ENCODE peak calls at places on chromosomes 12 and 14, in five cellular contexts. One of them, this sample, is unnamed.

GRCh38 chr12:75853621-75854020 is 178.0 kb downstream of the PHLDA1 start:
- DNase-seq in Karpas-422: no peak
- DNase-seq in pancreas: no peak
- DNase-seq in NCI-H2107: no peak
- DNase-seq in H54: no peak
- DNase-seq in this sample: no peak

GRCh38 chr14:71648725-71649124 is 283.5 kb upstream of the RGS6 start:
- DNase-seq in H54: no peak
- DNase-seq in Karpas-422: no peak
- DNase-seq in NCI-H2107: no peak
- DNase-seq in pancreas: no peak
- DNase-seq in this sample: no peak

GRCh38 chr12:128381537-128381936 is 114.6 kb downstream of the TMEM132C start:
- DNase-seq in pancreas: no peak
- DNase-seq in Karpas-422: no peak
- DNase-seq in NCI-H2107: no peak
- DNase-seq in H54: no peak
- DNase-seq in this sample: no peak

GRCh38 chr12:97276198-97276580 is 186.4 kb upstream of the RMST start:
- DNase-seq in pancreas: no peak
- DNase-seq in NCI-H2107: no peak
- DNase-seq in H54: no peak
- DNase-seq in Karpas-422: no peak
- DNase-seq in this sample: no peak

GRCh38 chr14:54776361-54777001 is 126.1 kb downstream of the GCH1 start:
- DNase-seq in NCI-H2107: no peak
- DNase-seq in pancreas: no peak
- DNase-seq in H54: peak; percentile 20
- DNase-seq in Karpas-422: peak; percentile 96
- DNase-seq in this sample: peak; percentile 40

GRCh38 chr12:76183459-76184186 is 99.1 kb upstream of the NAP1L1 start:
- DNase-seq in NCI-H2107: no peak
- DNase-seq in H54: peak; percentile 47
- DNase-seq in Karpas-422: no peak
- DNase-seq in pancreas: no peak
- DNase-seq in this sample: peak; percentile 69

GRCh38 chr14:55980970-55981369 is 137.2 kb upstream of the PELI2 start:
- DNase-seq in NCI-H2107: no peak
- DNase-seq in pancreas: no peak
- DNase-seq in H54: no peak
- DNase-seq in Karpas-422: no peak
- DNase-seq in this sample: no peak

GRCh38 chr12:127588224-127588623 is 678.7 kb upstream of the TMEM132C start:
- DNase-seq in pancreas: no peak
- DNase-seq in H54: peak; percentile 5
- DNase-seq in NCI-H2107: no peak
- DNase-seq in Karpas-422: no peak
- DNase-seq in this sample: no peak

GRCh38 chr12:121801601-121802484 is 2.0 kb upstream of the SETD1B start:
- DNase-seq in H54: no peak
- DNase-seq in Karpas-422: peak; percentile 65
- DNase-seq in NCI-H2107: no peak
- DNase-seq in pancreas: no peak
- DNase-seq in this sample: no peak

GRCh38 chr12:29782821-29783772 is 645 bp downstream of the TMTC1 start:
- DNase-seq in H54: peak; percentile 18
- DNase-seq in pancreas: peak; percentile 15
- DNase-seq in NCI-H2107: peak; percentile 32
- DNase-seq in Karpas-422: no peak
- DNase-seq in this sample: no peak

GRCh38 chr12:113456761-113457160 is 14.9 kb downstream of the LHX5 start:
- DNase-seq in NCI-H2107: no peak
- DNase-seq in pancreas: no peak
- DNase-seq in Karpas-422: no peak
- DNase-seq in H54: no peak
- DNase-seq in this sample: no peak

GRCh38 chr14:50955373-50956043 is 11.2 kb upstream of the PYGL start:
- DNase-seq in NCI-H2107: no peak
- DNase-seq in Karpas-422: no peak
- DNase-seq in H54: peak; percentile 66
- DNase-seq in pancreas: no peak
- DNase-seq in this sample: peak; percentile 97

GRCh38 chr14:82661258-82661657 is 1127.6 kb upstream of the SEL1L start:
- DNase-seq in NCI-H2107: no peak
- DNase-seq in pancreas: no peak
- DNase-seq in Karpas-422: no peak
- DNase-seq in H54: no peak
- DNase-seq in this sample: no peak

GRCh38 chr14:51225751-51226150 is 14.3 kb upstream of the TMX1 start:
- DNase-seq in NCI-H2107: no peak
- DNase-seq in Karpas-422: no peak
- DNase-seq in H54: no peak
- DNase-seq in pancreas: no peak
- DNase-seq in this sample: no peak

GRCh38 chr14:104813286-104813685 is 12.4 kb downstream of the ZBTB42 start:
- DNase-seq in pancreas: no peak
- DNase-seq in H54: no peak
- DNase-seq in NCI-H2107: no peak
- DNase-seq in Karpas-422: no peak
- DNase-seq in this sample: no peak

GRCh38 chr14:49381778-49382177 is 204.4 kb downstream of the RPS29 start:
- DNase-seq in NCI-H2107: no peak
- DNase-seq in pancreas: no peak
- DNase-seq in H54: no peak
- DNase-seq in Karpas-422: no peak
- DNase-seq in this sample: no peak

GRCh38 chr14:29905549-29905948 is 22.1 kb downstream of the PRKD1 start:
- DNase-seq in H54: no peak
- DNase-seq in NCI-H2107: no peak
- DNase-seq in Karpas-422: no peak
- DNase-seq in pancreas: no peak
- DNase-seq in this sample: no peak

GRCh38 chr12:18955594-18955993 is 173.9 kb upstream of the PLEKHA5 start:
- DNase-seq in NCI-H2107: no peak
- DNase-seq in pancreas: no peak
- DNase-seq in Karpas-422: no peak
- DNase-seq in H54: no peak
- DNase-seq in this sample: no peak

GRCh38 chr14:61581955-61582615 is 113.2 kb upstream of the HIF1A start:
- DNase-seq in NCI-H2107: no peak
- DNase-seq in pancreas: no peak
- DNase-seq in H54: no peak
- DNase-seq in Karpas-422: no peak
- DNase-seq in this sample: peak; percentile 33

GRCh38 chr14:31326111-31326510 is 94.2 kb downstream of the HEATR5A start:
- DNase-seq in NCI-H2107: no peak
- DNase-seq in pancreas: no peak
- DNase-seq in H54: no peak
- DNase-seq in Karpas-422: peak; percentile 71
- DNase-seq in this sample: no peak

GRCh38 chr12:102317155-102317554 is 119.5 kb upstream of the PMCH start:
- DNase-seq in pancreas: no peak
- DNase-seq in NCI-H2107: no peak
- DNase-seq in Karpas-422: no peak
- DNase-seq in H54: no peak
- DNase-seq in this sample: no peak

GRCh38 chr14:44914849-44915248 is 46.9 kb downstream of the KLHL28 start:
- DNase-seq in NCI-H2107: no peak
- DNase-seq in H54: no peak
- DNase-seq in pancreas: no peak
- DNase-seq in Karpas-422: peak; percentile 61
- DNase-seq in this sample: no peak